ENCODE peak calls at places on chromosome 4, in four cellular contexts. I is OCI-LY7, D is tibial nerve, A is aorta. E is an unnamed sample.

GRCh38 chr4:25813705-25814104 is 49.1 kb downstream of the SEL1L3 start:
- DNase-seq in I (no peak), A (no peak), D (peak; percentile 9), E (no peak)

GRCh38 chr4:147313114-147313513 is 167.8 kb upstream of the EDNRA start:
- DNase-seq in I (no peak), A (no peak), D (no peak), E (no peak)

GRCh38 chr4:187128226-187128625 is 404.6 kb upstream of the FAT1 start:
- DNase-seq in I (no peak), A (no peak), D (no peak), E (no peak)

GRCh38 chr4:100295792-100296191 is 105.5 kb upstream of the DDIT4L start:
- DNase-seq in D (no peak), A (no peak), I (no peak), E (no peak)

GRCh38 chr4:78214078-78214477 is 157.0 kb downstream of the FRAS1 start:
- DNase-seq in I (no peak), D (no peak), A (no peak), E (no peak)

GRCh38 chr4:165748321-165748720 is 124.7 kb upstream of the TLL1 start:
- DNase-seq in A (no peak), I (no peak), D (no peak), E (no peak)

GRCh38 chr4:86038037-86038436 is 321.8 kb downstream of the MAPK10 start:
- DNase-seq in D (no peak), I (no peak), A (no peak), E (no peak)

GRCh38 chr4:94171616-94172015 is 36.0 kb upstream of the SMARCAD1 start:
- DNase-seq in I (no peak), A (no peak), D (no peak), E (no peak)

GRCh38 chr4:113840850-113841249 is 79.3 kb upstream of the CAMK2D start:
- DNase-seq in D (no peak), I (no peak), A (no peak), E (no peak)

GRCh38 chr4:4384837-4385236 is 2.1 kb upstream of the NSG1 start:
- DNase-seq in I (peak; percentile 49), A (peak; percentile 68), D (no peak), E (no peak)

GRCh38 chr4:170391066-170391754 is 301.5 kb upstream of the AADAT start:
- DNase-seq in D (no peak), I (no peak), A (no peak), E (no peak)

GRCh38 chr4:27357283-27357682 is 496.6 kb downstream of the STIM2 start:
- DNase-seq in I (no peak), D (no peak), A (no peak), E (no peak)

GRCh38 chr4:152099555-152099954 is 338.7 kb upstream of the GATB start:
- DNase-seq in A (no peak), I (no peak), D (no peak), E (no peak)

GRCh38 chr4:56790566-56791175 is 30.8 kb downstream of the SPINK2 start:
- DNase-seq in I (no peak), A (no peak), D (no peak), E (no peak)

GRCh38 chr4:154471924-154472323 is 19.7 kb downstream of the DCHS2 start:
- DNase-seq in A (no peak), I (no peak), D (no peak), E (no peak)

GRCh38 chr4:180745019-180745418 is 1498.2 kb upstream of the TENM3 start:
- DNase-seq in D (no peak), I (no peak), A (no peak), E (no peak)

DNA sequence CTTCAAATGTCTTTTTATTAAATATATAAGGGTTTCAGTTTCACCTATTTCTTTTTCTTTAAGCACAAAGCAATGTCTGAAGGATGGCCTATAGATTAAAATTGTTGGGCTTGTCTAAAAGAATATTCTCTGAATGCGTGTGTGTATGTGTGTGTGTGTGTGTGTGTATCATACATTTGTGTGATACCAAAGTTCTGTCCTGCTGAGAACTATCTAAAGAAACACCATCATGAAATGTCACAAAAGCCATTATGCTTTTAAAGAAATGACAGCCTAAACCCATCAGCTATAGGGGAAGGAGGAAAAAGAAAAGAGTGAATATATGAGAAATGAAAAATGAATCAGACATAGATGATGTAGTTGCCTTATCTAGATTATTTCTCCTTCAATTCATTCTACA is 1501.5 kb upstream of the TENM3 start:
- DNase-seq in D (no peak), I (no peak), A (no peak), E (no peak)
- H3K27ac ChIP-seq in D (no peak overlapping the region), I (no peak overlapping the region), A (no peak overlapping the region), E (no peak overlapping the region)

GRCh38 chr4:110621328-110621812 is 1.5 kb downstream of the PITX2 start:
- DNase-seq in I (peak; percentile 32), D (no peak), A (peak; percentile 69), E (no peak)
- H3K27ac ChIP-seq in I (peak overlapping the region; percentile 1), D (no peak overlapping the region), A (no peak overlapping the region), E (no peak overlapping the region)

GRCh38 chr4:38015886-38016515 is 55.8 kb downstream of the PTTG2 start:
- DNase-seq in I (no peak), A (no peak), D (no peak), E (no peak)
- H3K27ac ChIP-seq in I (no peak overlapping the region), A (no peak overlapping the region), D (no peak overlapping the region), E (no peak overlapping the region)

DNA sequence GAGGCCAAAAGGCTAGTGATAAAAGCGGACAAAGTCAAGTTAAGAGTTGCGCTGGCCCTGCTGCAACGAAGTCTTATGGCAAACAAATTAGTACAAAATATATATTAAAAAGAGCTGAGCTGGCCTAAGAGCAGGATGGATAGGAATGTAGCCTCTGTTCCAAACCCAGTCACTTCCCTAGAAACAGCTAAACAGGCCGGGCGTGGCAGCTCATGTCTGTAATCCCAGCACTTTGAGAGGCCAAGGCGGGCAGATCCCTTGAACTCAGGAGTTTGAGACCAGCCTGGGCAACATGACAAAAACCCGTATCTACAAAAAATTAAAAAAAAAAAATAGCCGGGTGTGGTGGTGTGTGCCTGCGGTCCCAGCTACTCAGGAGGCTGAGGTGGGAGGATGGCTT is 32.4 kb upstream of the UGDH start:
- DNase-seq in I (no peak), D (no peak), A (no peak), E (no peak)
- H3K27ac ChIP-seq in I (no peak overlapping the region), D (no peak overlapping the region), A (no peak overlapping the region), E (no peak overlapping the region)

GRCh38 chr4:8433181-8433580 is 7.3 kb downstream of the ACOX3 start:
- DNase-seq in D (no peak), A (no peak), I (no peak), E (no peak)

GRCh38 chr4:8438743-8439142 is 1.8 kb downstream of the ACOX3 start:
- DNase-seq in A (no peak), I (no peak), D (no peak), E (no peak)

GRCh38 chr4:8434251-8435073 is 6.1 kb downstream of the ACOX3 start:
- DNase-seq in I (no peak), A (no peak), D (no peak), E (no peak)

GRCh38 chr4:8439168-8439567 is 1.4 kb downstream of the ACOX3 start:
- DNase-seq in D (no peak), I (no peak), A (no peak), E (no peak)

GRCh38 chr4:8435656-8436121 is 4.8 kb downstream of the ACOX3 start:
- DNase-seq in D (no peak), I (peak; percentile 77), A (no peak), E (no peak)
- H3K27ac ChIP-seq in D (peak overlapping the region; percentile 67), I (peak overlapping the region; percentile 78), A (no peak overlapping the region), E (no peak overlapping the region)

DNA sequence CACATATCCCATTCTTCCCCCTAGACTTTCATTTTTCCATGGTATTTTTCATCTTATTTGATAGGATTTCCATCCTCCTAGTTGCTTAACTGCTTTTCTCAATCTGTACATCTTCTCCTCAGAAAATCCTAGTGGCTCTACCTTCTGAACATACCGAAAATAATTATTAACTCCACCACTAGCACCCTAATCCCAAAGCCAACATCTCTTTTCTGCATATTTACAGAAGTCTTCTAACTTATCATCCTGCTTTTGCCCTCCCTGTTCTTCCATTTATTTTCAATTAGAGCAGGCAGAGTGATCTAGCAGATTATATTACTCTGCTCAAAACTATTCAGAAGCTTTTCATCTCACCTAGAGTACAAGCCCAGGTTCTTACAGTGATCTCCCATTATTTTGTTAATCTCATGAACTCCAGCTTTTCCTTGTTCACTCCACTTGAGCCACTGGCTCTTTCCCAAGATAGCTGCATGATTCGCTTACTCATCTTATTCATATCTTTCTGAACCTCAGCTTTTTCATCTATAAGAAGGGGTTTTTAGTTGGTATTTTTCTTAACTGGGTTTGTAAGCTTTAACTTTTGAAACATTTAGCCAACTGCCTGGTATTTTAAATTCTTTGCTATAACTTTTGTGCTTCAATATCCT is 24.1 kb downstream of the GIMD1 start:
- DNase-seq in I (no peak), D (no peak), A (no peak), E (no peak)
- H3K27ac ChIP-seq in I (no peak overlapping the region), D (no peak overlapping the region), A (no peak overlapping the region), E (no peak overlapping the region)

GRCh38 chr4:127503111-127503510 is 129.6 kb upstream of the INTU start:
- DNase-seq in I (no peak), A (no peak), D (no peak), E (no peak)

GRCh38 chr4:127501103-127501502 is 131.7 kb upstream of the INTU start:
- DNase-seq in D (no peak), I (no peak), A (no peak), E (no peak)

GRCh38 chr4:127498366-127498765 is 134.4 kb upstream of the INTU start:
- DNase-seq in D (no peak), A (no peak), I (no peak), E (no peak)

GRCh38 chr4:127505203-127505602 is 127.6 kb upstream of the INTU start:
- DNase-seq in A (no peak), D (peak; percentile 16), I (no peak), E (no peak)

DNA sequence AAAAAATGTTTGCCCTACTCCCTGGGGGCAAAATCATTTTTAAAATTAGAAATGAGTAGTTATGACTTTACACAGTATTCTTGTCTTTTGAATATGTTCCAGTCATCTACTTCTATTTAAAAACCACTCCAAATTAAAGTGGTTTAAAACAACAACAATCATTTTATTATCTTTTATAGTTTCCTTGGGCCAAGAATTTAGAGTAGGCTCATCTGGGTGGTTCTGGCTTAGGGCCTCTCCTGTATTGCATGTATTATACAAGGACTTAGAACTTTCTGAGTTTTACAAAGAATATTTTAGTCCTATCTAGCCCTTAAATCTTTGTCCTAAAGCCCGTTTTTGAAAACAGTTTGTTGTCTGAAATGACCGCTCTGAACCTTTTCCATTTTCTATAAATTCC is 132.5 kb upstream of the INTU start:
- DNase-seq in D (no peak), I (no peak), A (no peak), E (no peak)
- H3K27ac ChIP-seq in D (no peak overlapping the region), I (no peak overlapping the region), A (no peak overlapping the region), E (no peak overlapping the region)

E was measured in caudate nucleus.